ENCODE peak calls at places on chromosomes 11 and 22, in six cellular contexts. A, L, O, W, K and Z are unnamed samples.
A peak's percentile ranks its signal among the peaks of the same experiment; 100 is the strongest.

GRCh38 chr11:130471731-130472433 is 23.4 kb downstream of the ADAMTS15 start:
- DNase-seq in A (no peak), L (no peak), O (no peak), W (no peak), K (no peak), Z (no peak)

GRCh38 chr11:4464216-4465159 is 15.4 kb downstream of the OR52K2 start:
- DNase-seq in A (no peak), L (no peak), O (no peak), W (no peak), K (no peak), Z (no peak)

GRCh38 chr11:130772266-130773227 is 143.7 kb downstream of the SNX19 start:
- DNase-seq in A (peak; percentile 29), L (no peak), O (peak; percentile 44), W (no peak), K (no peak), Z (no peak)

GRCh38 chr11:129613076-129613475 is 202.6 kb upstream of the TMEM45B start:
- DNase-seq in A (no peak), L (no peak), O (no peak), W (no peak), K (no peak), Z (no peak)

GRCh38 chr11:78406568-78407196 is 10.9 kb downstream of the GAB2 start:
- DNase-seq in A (no peak), L (no peak), O (no peak), W (no peak), K (no peak), Z (no peak)

GRCh38 chr22:27063381-27063780 is 406.0 kb downstream of the MIAT start:
- DNase-seq in A (no peak), L (no peak), O (no peak), W (no peak), K (no peak), Z (no peak)

GRCh38 chr22:44991218-44991617 is 18.6 kb downstream of the PHF21B start:
- DNase-seq in A (no peak), L (no peak), O (no peak), W (no peak), K (no peak), Z (no peak)

GRCh38 chr22:19065929-19066328 is 56.3 kb downstream of the DGCR2 start:
- DNase-seq in A (no peak), L (peak; percentile 54), O (no peak), W (no peak), K (no peak), Z (no peak)

GRCh38 chr11:70472240-70472639 is 73.9 kb downstream of the CTTN start:
- DNase-seq in A (no peak), L (no peak), O (no peak), W (no peak), K (no peak), Z (no peak)

GRCh38 chr11:102685769-102686168 is 19.8 kb downstream of the MMP27 start:
- DNase-seq in A (no peak), L (no peak), O (no peak), W (no peak), K (no peak), Z (no peak)

GRCh38 chr11:75535039-75535563 is 9.4 kb upstream of the GDPD5 start:
- DNase-seq in A (no peak), L (no peak), O (no peak), W (no peak), K (no peak), Z (no peak)

GRCh38 chr11:64285885-64286800 is 495 bp downstream of the GPR137 start:
- DNase-seq in A (no peak), L (no peak), O (no peak), W (no peak), K (no peak), Z (no peak)

GRCh38 chr11:87036756-87037449 is 831 bp upstream of the TMEM135 start:
- DNase-seq in A (no peak), L (no peak), O (peak; percentile 51), W (no peak), K (no peak), Z (no peak)

GRCh38 chr11:132258865-132259264 is 888.5 kb downstream of the NTM start:
- DNase-seq in A (no peak), L (no peak), O (no peak), W (no peak), K (no peak), Z (no peak)

GRCh38 chr11:124884869-124885479 is 12.7 kb downstream of the ROBO4 start:
- DNase-seq in A (no peak), L (peak; percentile 43), O (no peak), W (no peak), K (no peak), Z (no peak)

GRCh38 chr11:63020671-63021255 is 5.1 kb upstream of the SLC22A8 start:
- DNase-seq in A (no peak), L (no peak), O (peak; percentile 35), W (no peak), K (no peak), Z (no peak)

GRCh38 chr11:94546886-94547285 is 3.2 kb downstream of the FUT4 start:
- DNase-seq in A (no peak), L (no peak), O (peak; percentile 68), W (no peak), K (no peak), Z (no peak)

GRCh38 chr11:65432686-65433582 is 10.3 kb downstream of the NEAT1 start:
- DNase-seq in A (no peak), L (no peak), O (no peak), W (no peak), K (no peak), Z (no peak)

GRCh38 chr11:78465169-78465942 is 47.7 kb upstream of the GAB2 start:
- DNase-seq in A (no peak), L (no peak), O (no peak), W (no peak), K (no peak), Z (no peak)

GRCh38 chr11:113994077-113994954 is 19.4 kb downstream of the HTR3A start:
- DNase-seq in A (peak; percentile 36), L (no peak), O (no peak), W (peak; percentile 18), K (no peak), Z (no peak)

GRCh38 chr11:76629853-76630599 is 40.5 kb downstream of the LRRC32 start:
- DNase-seq in A (peak; percentile 40), L (peak; percentile 92), O (peak; percentile 74), W (peak; percentile 87), K (peak; percentile 15), Z (peak; percentile 58)

GRCh38 chr22:28052818-28053217 is 133.8 kb upstream of the PITPNB start:
- DNase-seq in A (no peak), L (no peak), O (no peak), W (no peak), K (no peak), Z (no peak)

GRCh38 chr11:13183826-13184196 is 93.8 kb upstream of the BMAL1 start:
- DNase-seq in A (no peak), L (no peak), O (no peak), W (no peak), K (no peak), Z (no peak)

GRCh38 chr11:87597696-87598095 is 560.0 kb downstream of the TMEM135 start:
- DNase-seq in A (no peak), L (no peak), O (no peak), W (no peak), K (no peak), Z (no peak)

GRCh38 chr11:75668508-75669297 is at the start of gene MAP6:
- DNase-seq in A (no peak), L (no peak), O (peak; percentile 26), W (no peak), K (no peak), Z (no peak)

GRCh38 chr11:63889344-63889743 is 27.6 kb downstream of the RCOR2 start:
- DNase-seq in A (peak; percentile 66), L (no peak), O (peak; percentile 78), W (no peak), K (no peak), Z (no peak)

GRCh38 chr11:96267490-96268010 is 75.4 kb downstream of the MAML2 start:
- DNase-seq in A (no peak), L (no peak), O (no peak), W (no peak), K (no peak), Z (no peak)

GRCh38 chr11:30346068-30346688 is 23.3 kb downstream of the ARL14EP start:
- DNase-seq in A (no peak), L (no peak), O (no peak), W (peak; percentile 19), K (peak; percentile 47), Z (no peak)

DNA sequence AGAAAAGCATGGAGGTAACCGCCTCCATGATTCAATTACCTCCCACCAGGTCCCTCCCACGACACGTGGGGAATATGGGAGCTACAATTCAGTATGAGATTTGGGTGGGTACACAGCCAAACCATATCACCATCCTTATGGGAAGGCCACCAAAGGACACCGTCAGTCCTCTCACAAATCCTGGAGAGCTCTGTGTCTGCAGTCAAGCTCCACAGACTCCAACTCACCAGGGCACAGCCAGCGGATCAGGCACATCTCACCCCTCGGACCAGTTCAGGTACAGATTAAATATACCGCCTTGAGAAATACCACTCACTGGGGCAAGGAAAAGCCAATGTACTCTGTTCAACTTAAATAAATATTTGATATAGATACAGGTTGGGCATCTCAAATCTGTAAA is 100.3 kb downstream of the MICAL3 start:
- DNase-seq in A (no peak), L (no peak), O (no peak), W (no peak), K (no peak), Z (no peak)
- H3K4me1 ChIP-seq in A (peaks cover 45% of the 10 kb centered on the region), L (no peaks in the 10 kb centered on the region), O (peaks cover 9% of the 10 kb centered on the region), W (peaks cover 50% of the 10 kb centered on the region), K (peaks cover 15% of the 10 kb centered on the region), Z (peaks cover 30% of the 10 kb centered on the region)

GRCh38 chr22:43800970-43801369 is 11.1 kb downstream of the EFCAB6 start:
- DNase-seq in A (no peak), L (no peak), O (no peak), W (no peak), K (no peak), Z (no peak)
- H3K27ac ChIP-seq in A (no peak overlapping the region), L (no peak overlapping the region), O (no peak overlapping the region), W (no peak overlapping the region), K (no peak overlapping the region), Z (no peak overlapping the region)

DNA sequence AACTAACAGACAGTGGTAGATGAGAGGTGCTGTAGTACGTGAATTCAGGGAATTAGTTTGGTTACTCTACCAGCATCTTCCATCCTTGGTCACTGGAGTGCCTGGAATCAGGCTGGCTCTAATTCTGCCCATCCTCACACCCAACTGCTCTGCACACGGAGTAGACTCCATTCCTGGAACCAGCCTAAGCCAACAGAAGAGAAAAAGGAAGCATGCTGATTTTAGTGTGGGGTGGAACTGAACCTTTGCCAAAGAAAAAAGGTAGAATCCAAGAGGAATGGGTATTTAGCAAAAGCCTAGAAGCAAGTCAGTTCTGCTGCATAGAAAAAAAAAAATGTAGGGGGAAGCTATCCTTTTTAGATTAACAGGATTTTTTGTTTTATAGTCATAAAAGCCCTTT is 73.6 kb upstream of the CRTAM start:
- DNase-seq in A (no peak), L (no peak), O (no peak), W (no peak), K (no peak), Z (no peak)
- H3K4me1 ChIP-seq in A (no peaks in the 10 kb centered on the region), L (no peaks in the 10 kb centered on the region), O (no peaks in the 10 kb centered on the region), W (no peaks in the 10 kb centered on the region), K (no peaks in the 10 kb centered on the region), Z (no peaks in the 10 kb centered on the region)

GRCh38 chr11:72570893-72571741 is 103.1 kb downstream of the PDE2A start:
- DNase-seq in A (peak; percentile 25), L (peak; percentile 53), O (no peak), W (no peak), K (no peak), Z (no peak)
- H3K27ac ChIP-seq in A (no peak overlapping the region), L (no peak overlapping the region), O (no peak overlapping the region), W (no peak overlapping the region), K (no peak overlapping the region), Z (no peak overlapping the region)